ENCODE peak calls at places on chromosomes 6 and 20, in ten cellular contexts. One of them, this sample, is unnamed.

GRCh38 chr20:36441027-36441414 is 100.3 kb upstream of the MYL9 start:
- DNase-seq in T-cell: no peak
- DNase-seq in H54: no peak
- DNase-seq in AML-193: no peak
- DNase-seq in HT-29: no peak
- DNase-seq in anterior cingulate cortex: no peak
- DNase-seq in GM13976: no peak
- DNase-seq in HTR-8/SVneo: no peak
- DNase-seq in iris pigment epithelial cell: no peak
- DNase-seq in AG04450: no peak
- DNase-seq in this sample: no peak

GRCh38 chr6:20312581-20312980 is 89.1 kb upstream of the E2F3 start:
- DNase-seq in AML-193: no peak
- DNase-seq in iris pigment epithelial cell: no peak
- DNase-seq in T-cell: no peak
- DNase-seq in GM13976: no peak
- DNase-seq in HTR-8/SVneo: no peak
- DNase-seq in H54: no peak
- DNase-seq in anterior cingulate cortex: no peak
- DNase-seq in HT-29: no peak
- DNase-seq in AG04450: no peak
- DNase-seq in this sample: no peak

GRCh38 chr20:40497781-40498691 is 191.0 kb downstream of the MAFB start:
- DNase-seq in HT-29: no peak
- DNase-seq in T-cell: no peak
- DNase-seq in AG04450: no peak
- DNase-seq in GM13976: no peak
- DNase-seq in anterior cingulate cortex: no peak
- DNase-seq in H54: no peak
- DNase-seq in HTR-8/SVneo: no peak
- DNase-seq in iris pigment epithelial cell: peak; percentile 34
- DNase-seq in AML-193: peak; percentile 97
- DNase-seq in this sample: no peak

GRCh38 chr6:43799671-43800623 is 29.9 kb downstream of the VEGFA start:
- DNase-seq in AML-193: peak; percentile 96
- DNase-seq in T-cell: no peak
- DNase-seq in anterior cingulate cortex: no peak
- DNase-seq in HT-29: peak; percentile 41
- DNase-seq in H54: no peak
- DNase-seq in AG04450: no peak
- DNase-seq in iris pigment epithelial cell: no peak
- DNase-seq in HTR-8/SVneo: no peak
- DNase-seq in GM13976: no peak
- DNase-seq in this sample: no peak

GRCh38 chr20:53943522-53944291 is 126.7 kb downstream of the BCAS1 start:
- DNase-seq in HTR-8/SVneo: peak; percentile 74
- DNase-seq in anterior cingulate cortex: no peak
- DNase-seq in AML-193: peak; percentile 47
- DNase-seq in GM13976: peak; percentile 44
- DNase-seq in T-cell: no peak
- DNase-seq in HT-29: peak; percentile 62
- DNase-seq in iris pigment epithelial cell: peak; percentile 43
- DNase-seq in AG04450: no peak
- DNase-seq in H54: no peak
- DNase-seq in this sample: peak; percentile 23

GRCh38 chr6:3165631-3166534 is 8.5 kb upstream of the TUBB2A start:
- DNase-seq in HT-29: peak; percentile 29
- DNase-seq in HTR-8/SVneo: no peak
- DNase-seq in anterior cingulate cortex: no peak
- DNase-seq in H54: no peak
- DNase-seq in GM13976: no peak
- DNase-seq in T-cell: no peak
- DNase-seq in iris pigment epithelial cell: peak; percentile 77
- DNase-seq in AG04450: no peak
- DNase-seq in AML-193: no peak
- DNase-seq in this sample: no peak

GRCh38 chr6:128554302-128554701 is 33.9 kb upstream of the PTPRK start:
- DNase-seq in GM13976: no peak
- DNase-seq in AG04450: no peak
- DNase-seq in HT-29: peak; percentile 24
- DNase-seq in anterior cingulate cortex: no peak
- DNase-seq in HTR-8/SVneo: no peak
- DNase-seq in AML-193: no peak
- DNase-seq in H54: no peak
- DNase-seq in T-cell: no peak
- DNase-seq in iris pigment epithelial cell: no peak
- DNase-seq in this sample: no peak

GRCh38 chr6:128368213-128369000 is 152.0 kb downstream of the PTPRK start:
- DNase-seq in iris pigment epithelial cell: no peak
- DNase-seq in H54: no peak
- DNase-seq in GM13976: no peak
- DNase-seq in T-cell: no peak
- DNase-seq in HT-29: peak; percentile 55
- DNase-seq in HTR-8/SVneo: no peak
- DNase-seq in AML-193: no peak
- DNase-seq in anterior cingulate cortex: no peak
- DNase-seq in AG04450: no peak
- DNase-seq in this sample: no peak